ENCODE peak calls at places on chromosomes 12 and 14, in six cellular contexts. C, E, N, I, K and O are unnamed samples.

GRCh38 chr12:31353730-31354708 is 28.1 kb upstream of the SINHCAF start:
- DNase-seq in C (peak), E (peak), N (peak), I (no peak), K (peak), O (no peak)

GRCh38 chr14:44283836-44284235 is 223.2 kb downstream of the FSCB start:
- DNase-seq in C (no peak), E (no peak), N (no peak), I (no peak), K (no peak), O (no peak)

GRCh38 chr12:15996254-15996653 is 85.1 kb downstream of the DERA start:
- DNase-seq in C (no peak), E (peak), N (no peak), I (peak), K (peak), O (peak)

GRCh38 chr14:89485264-89485663 is 68.2 kb upstream of the FOXN3 start:
- DNase-seq in C (no peak), E (no peak), N (no peak), I (no peak), K (no peak), O (peak)

GRCh38 chr12:67650127-67650495 is 1.6 kb downstream of the DYRK2 start:
- DNase-seq in C (peak), E (no peak), N (peak), I (no peak), K (peak), O (peak)

GRCh38 chr12:94699796-94700195 is 49.4 kb upstream of the TMCC3 start:
- DNase-seq in C (no peak), E (no peak), N (no peak), I (no peak), K (no peak), O (no peak)

GRCh38 chr14:56120091-56120632 is 2.0 kb downstream of the PELI2 start:
- DNase-seq in C (peak), E (peak), N (peak), I (peak), K (peak), O (peak)

GRCh38 chr14:21087294-21088091 is 11.0 kb downstream of the ZNF219 start:
- DNase-seq in C (no peak), E (no peak), N (peak), I (peak), K (peak), O (peak)

GRCh38 chr14:99756796-99757195 is 36.4 kb upstream of the EML1 start:
- DNase-seq in C (no peak), E (no peak), N (no peak), I (no peak), K (peak), O (no peak)

GRCh38 chr14:103882503-103883262 is 35.3 kb upstream of the PPP1R13B start:
- DNase-seq in C (no peak), E (no peak), N (no peak), I (no peak), K (no peak), O (peak)

GRCh38 chr12:91194500-91194899 is 11.9 kb upstream of the DCN start:
- DNase-seq in C (no peak), E (no peak), N (no peak), I (peak), K (peak), O (peak)

GRCh38 chr12:6946033-6946919 is 2.5 kb downstream of the C12orf57 start:
- DNase-seq in C (peak), E (peak), N (peak), I (no peak), K (no peak), O (no peak)

GRCh38 chr14:89921346-89921745 is 33.2 kb downstream of the EFCAB11 start:
- DNase-seq in C (no peak), E (no peak), N (no peak), I (peak), K (no peak), O (peak)

DNA sequence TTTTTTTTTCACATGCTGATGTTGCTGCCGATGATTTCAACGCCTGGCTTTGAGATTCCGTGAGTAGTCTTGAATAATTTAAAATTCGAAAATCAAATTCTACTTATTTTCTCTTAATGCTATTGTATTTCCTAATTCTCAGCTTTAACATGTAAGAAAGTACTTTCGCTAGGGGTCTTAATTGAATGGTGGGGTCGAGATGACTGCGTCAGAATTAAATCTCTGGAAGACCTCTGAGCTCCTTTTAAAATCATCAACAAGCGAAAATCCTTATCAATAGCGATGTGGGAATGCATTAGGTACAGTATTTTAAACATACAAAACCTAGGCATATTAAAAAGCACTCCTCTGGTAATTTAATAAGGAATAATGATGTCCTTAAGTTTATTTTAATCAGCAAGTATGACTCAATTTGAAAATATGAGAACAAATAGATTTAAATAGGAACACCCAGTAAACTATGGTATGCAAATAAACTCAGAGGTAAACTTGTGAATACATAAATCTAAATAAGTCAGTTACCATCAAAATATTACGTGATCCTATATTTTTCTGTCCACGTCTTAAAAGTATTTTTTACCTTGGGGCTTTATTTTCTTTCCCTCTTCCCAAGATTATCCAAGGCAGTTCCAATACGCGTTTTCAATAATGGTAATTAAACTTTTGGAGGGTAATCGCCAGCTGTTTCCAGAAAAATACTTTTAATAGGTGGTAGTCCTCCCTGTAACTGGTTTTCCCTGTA is 1.4 kb downstream of the FOXA1 start:
- DNase-seq in C (no peak), E (no peak), N (no peak), I (no peak), K (no peak), O (no peak)
- H3K4me3 ChIP-seq in C (peak), E (peak), N (no peak), I (no peak), K (peak), O (no peak)

DNA sequence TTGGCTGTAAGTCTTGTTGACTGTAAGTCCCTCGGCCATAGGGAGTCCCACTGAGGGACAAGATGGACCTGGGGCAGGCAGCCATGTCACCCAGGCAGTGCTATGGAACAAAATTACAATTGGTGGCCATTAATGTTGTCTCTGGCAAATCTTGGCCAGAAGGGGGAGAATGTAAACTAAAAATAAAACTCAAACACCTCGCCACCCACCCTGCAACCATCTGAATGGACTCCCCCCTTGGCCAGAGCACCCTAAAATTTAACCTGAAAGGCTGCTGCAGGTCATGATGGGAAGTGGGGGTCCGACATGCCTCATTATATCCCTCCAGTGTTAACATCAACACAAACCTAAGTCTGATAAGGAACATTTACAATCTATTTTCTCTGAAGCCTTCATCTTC is 8.2 kb downstream of the SLC22A17 start:
- DNase-seq in C (no peak), E (no peak), N (no peak), I (no peak), K (no peak), O (no peak)
- TF ChIP-seq CTCF in C (no peak), E (no peak), N (no peak), I (no peak), K (no peak), O (no peak)

GRCh38 chr12:45231515-45232145 is 15.7 kb downstream of the ANO6 start:
- DNase-seq in C (no peak), E (no peak), N (no peak), I (peak), K (peak), O (peak)
- H3K4me3 ChIP-seq in C (no peak), E (no peak), N (no peak), I (no peak), K (no peak), O (no peak)

GRCh38 chr12:110689601-110690430 is 901 bp upstream of the HVCN1 start:
- DNase-seq in C (peak), E (peak), N (peak), I (no peak), K (no peak), O (peak)
- TF ChIP-seq CTCF in C (no peak), E (no peak), N (no peak), I (no peak), K (no peak), O (no peak)

GRCh38 chr12:138171-138897 is 71.8 kb downstream of the IQSEC3 start:
- DNase-seq in C (no peak), E (no peak), N (no peak), I (no peak), K (no peak), O (no peak)

GRCh38 chr12:138898-139534 is 72.4 kb downstream of the IQSEC3 start:
- DNase-seq in C (no peak), E (no peak), N (peak), I (peak), K (no peak), O (peak)

GRCh38 chr12:135127-135526 is 68.6 kb downstream of the IQSEC3 start:
- DNase-seq in C (no peak), E (no peak), N (no peak), I (no peak), K (no peak), O (no peak)

GRCh38 chr12:143964-144649 is 69.8 kb downstream of the SLC6A12 start:
- DNase-seq in C (peak), E (no peak), N (peak), I (no peak), K (peak), O (no peak)

DNA sequence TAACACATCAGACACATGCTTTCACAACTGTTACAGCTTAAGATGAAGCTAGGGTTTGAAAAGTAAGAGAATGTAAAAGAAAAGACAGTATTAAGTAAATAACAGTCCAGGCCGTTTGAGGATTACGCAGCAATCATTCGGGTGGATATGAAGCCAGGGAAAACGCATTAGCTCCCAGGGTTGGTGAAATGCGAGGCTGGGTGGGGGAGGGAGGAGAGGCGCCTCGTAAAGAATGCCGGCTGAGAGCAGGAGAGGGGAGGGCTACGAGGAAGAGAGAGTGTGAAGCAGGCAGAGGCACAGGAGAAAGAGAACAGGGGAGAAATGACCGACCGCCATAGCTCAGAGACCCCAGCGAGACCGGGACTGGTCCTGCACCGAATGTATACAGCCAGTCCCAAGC is 73.0 kb downstream of the IQSEC3 start:
- DNase-seq in C (no peak), E (peak), N (peak), I (peak), K (no peak), O (peak)
- H3K4me3 ChIP-seq in C (no peak), E (no peak), N (peak), I (no peak), K (no peak), O (no peak)